ENCODE peak calls at places on chromosomes 5 and 9, in five cellular contexts. S, B, A, N and K are unnamed samples.

GRCh38 chr9:2220036-2220435 is 204.9 kb downstream of the SMARCA2 start:
- DNase-seq in S (no peak), B (no peak), A (no peak), N (no peak), K (no peak)

GRCh38 chr5:124932791-124933600 is 186.6 kb upstream of the ZNF608 start:
- DNase-seq in S (peak; percentile 62), B (peak; percentile 47), A (no peak), N (no peak), K (no peak)

GRCh38 chr9:38108326-38108725 is 39.3 kb upstream of the SHB start:
- DNase-seq in S (no peak), B (no peak), A (no peak), N (no peak), K (no peak)

GRCh38 chr5:134600600-134600999 is 32.0 kb downstream of the SAR1B start:
- DNase-seq in S (no peak), B (peak; percentile 86), A (no peak), N (no peak), K (no peak)

GRCh38 chr5:130712324-130712723 is 452.7 kb downstream of the HINT1 start:
- DNase-seq in S (no peak), B (no peak), A (no peak), N (no peak), K (no peak)

GRCh38 chr9:110160163-110160562 is 47.8 kb downstream of the C9orf152 start:
- DNase-seq in S (no peak), B (peak; percentile 48), A (no peak), N (no peak), K (no peak)

GRCh38 chr5:67416986-67417385 is 220.4 kb upstream of the CD180 start:
- DNase-seq in S (no peak), B (no peak), A (no peak), N (no peak), K (no peak)

GRCh38 chr9:109440117-109440515 is 58.0 kb downstream of the PTPN3 start:
- DNase-seq in S (no peak), B (no peak), A (no peak), N (peak; percentile 75), K (no peak)

GRCh38 chr5:161687316-161687715 is 1.8 kb downstream of the GABRA6 start:
- DNase-seq in S (no peak), B (no peak), A (no peak), N (no peak), K (no peak)

GRCh38 chr5:65811895-65812294 is 89.9 kb downstream of the NLN start:
- DNase-seq in S (peak; percentile 46), B (peak; percentile 56), A (no peak), N (no peak), K (no peak)

GRCh38 chr5:128290152-128290858 is 206.7 kb downstream of the SLC12A2 start:
- DNase-seq in S (no peak), B (peak; percentile 33), A (no peak), N (no peak), K (no peak)

GRCh38 chr5:2014058-2014610 is 131.4 kb upstream of the IRX4 start:
- DNase-seq in S (no peak), B (no peak), A (no peak), N (no peak), K (peak; percentile 86)

GRCh38 chr9:125587819-125588460 is 119.1 kb downstream of the MAPKAP1 start:
- DNase-seq in S (no peak), B (no peak), A (no peak), N (no peak), K (no peak)

GRCh38 chr5:158320178-158320674 is 461.3 kb upstream of the CLINT1 start:
- DNase-seq in S (no peak), B (no peak), A (no peak), N (no peak), K (no peak)

GRCh38 chr9:20854444-20854843 is 170.4 kb downstream of the FOCAD start:
- DNase-seq in S (no peak), B (peak; percentile 88), A (no peak), N (no peak), K (no peak)

GRCh38 chr5:126373621-126374416 is 49.4 kb upstream of the GRAMD2B start:
- DNase-seq in S (no peak), B (no peak), A (no peak), N (no peak), K (no peak)

GRCh38 chr5:168788786-168789185 is 209.6 kb upstream of the PANK3 start:
- DNase-seq in S (no peak), B (no peak), A (no peak), N (no peak), K (no peak)

GRCh38 chr9:134204041-134204440 is 39.7 kb upstream of the RNU6ATAC start:
- DNase-seq in S (no peak), B (no peak), A (no peak), N (no peak), K (no peak)

GRCh38 chr5:78377056-78377717 is 16.8 kb downstream of the SCAMP1 start:
- DNase-seq in S (no peak), B (peak; percentile 35), A (no peak), N (no peak), K (peak; percentile 20)

GRCh38 chr5:138489705-138490104 is 24.4 kb downstream of the EGR1 start:
- DNase-seq in S (no peak), B (no peak), A (no peak), N (no peak), K (no peak)

GRCh38 chr9:89590415-89590814 is 14.4 kb upstream of the GADD45G start:
- DNase-seq in S (no peak), B (no peak), A (no peak), N (no peak), K (no peak)

GRCh38 chr9:91422832-91423711 is 560 bp downstream of the NFIL3 start:
- DNase-seq in S (peak; percentile 75), B (peak; percentile 85), A (no peak), N (peak; percentile 69), K (peak; percentile 68)

GRCh38 chr9:91420471-91421021 is 3.1 kb downstream of the NFIL3 start:
- DNase-seq in S (no peak), B (peak; percentile 43), A (no peak), N (peak; percentile 21), K (no peak)

GRCh38 chr9:91421022-91421765 is 2.4 kb downstream of the NFIL3 start:
- DNase-seq in S (peak; percentile 30), B (peak; percentile 62), A (no peak), N (peak; percentile 57), K (peak; percentile 28)

GRCh38 chr9:91423785-91424402 is at the start of gene NFIL3:
- DNase-seq in S (peak; percentile 87), B (peak; percentile 78), A (peak; percentile 83), N (peak; percentile 88), K (peak; percentile 84)

DNA sequence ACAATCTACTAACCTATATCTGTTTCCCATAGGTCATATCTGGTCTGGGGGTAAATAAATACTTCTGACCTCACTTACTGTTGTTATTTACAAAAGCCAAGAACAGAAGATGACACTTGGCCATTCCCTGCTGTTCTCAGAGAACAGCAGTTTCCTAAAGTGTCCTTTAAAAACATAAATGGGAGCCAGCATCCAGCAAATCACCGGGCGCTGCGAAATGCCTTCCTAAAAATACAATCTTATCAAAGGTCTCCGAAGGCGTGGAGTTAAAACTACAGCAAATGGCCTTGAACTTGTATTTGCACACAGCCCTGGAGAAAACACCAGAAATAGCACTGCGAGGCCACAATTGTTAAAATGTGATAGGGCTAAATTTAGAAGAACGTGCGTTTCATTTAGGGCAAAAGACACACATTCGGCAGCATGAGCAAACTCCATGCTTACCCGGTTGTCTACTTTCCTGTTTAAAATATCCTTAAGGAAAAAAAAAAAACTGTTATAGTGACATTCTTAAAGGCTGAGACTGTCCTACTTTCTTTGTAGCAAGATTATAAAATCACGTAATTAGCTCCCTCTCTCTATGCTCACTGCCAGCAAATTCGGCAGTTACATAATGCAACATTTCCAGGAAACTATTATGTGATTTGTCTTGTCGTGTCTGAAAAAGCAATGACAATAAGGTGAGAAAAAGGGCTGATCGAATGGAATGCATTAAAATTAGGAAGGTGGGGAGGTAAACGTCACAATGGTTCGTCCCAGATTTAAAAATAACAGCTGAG is 1.5 kb downstream of the NFIL3 start:
- DNase-seq in S (peak; percentile 23), B (peak; percentile 41), A (no peak), N (peak; percentile 61), K (peak; percentile 23)
- TF ChIP-seq POLR2A in S (no peak), B (peak; percentile 75), A (no peak), N (peak; percentile 61), K (no peak)

GRCh38 chr5:36150676-36151433 is 832 bp downstream of the LMBRD2 start:
- DNase-seq in S (peak; percentile 36), B (peak; percentile 48), A (no peak), N (peak; percentile 41), K (peak; percentile 33)
- H3K4me1 ChIP-seq in S (peaks cover 30% of the 10 kb centered on the region), B (peaks cover 10% of the 10 kb centered on the region), A (peaks cover 13% of the 10 kb centered on the region), N (peaks cover 33% of the 10 kb centered on the region), K (peaks cover 18% of the 10 kb centered on the region)

GRCh38 chr5:148826082-148826971 is at the start of gene ADRB2:
- DNase-seq in S (peak; percentile 96), B (peak; percentile 91), A (peak; percentile 94), N (peak; percentile 88), K (peak; percentile 92)
- TF ChIP-seq POLR2A in S (peak; percentile 88), B (peak; percentile 94), A (peak; percentile 20), N (peak; percentile 72), K (no peak)

GRCh38 chr5:109452661-109453060 is 42.9 kb upstream of the PJA2 start:
- DNase-seq in S (no peak), B (peak; percentile 34), A (no peak), N (no peak), K (no peak)

GRCh38 chr5:109448838-109449237 is 39.1 kb upstream of the PJA2 start:
- DNase-seq in S (no peak), B (no peak), A (no peak), N (no peak), K (no peak)

GRCh38 chr5:109450129-109450877 is 40.5 kb upstream of the PJA2 start:
- DNase-seq in S (no peak), B (no peak), A (no peak), N (no peak), K (no peak)

GRCh38 chr5:109453251-109453650 is 43.5 kb upstream of the PJA2 start:
- DNase-seq in S (no peak), B (peak; percentile 46), A (no peak), N (no peak), K (no peak)

GRCh38 chr5:109451161-109451560 is 41.4 kb upstream of the PJA2 start:
- DNase-seq in S (no peak), B (no peak), A (no peak), N (no peak), K (peak; percentile 57)
- H3K4me1 ChIP-seq in S (peaks cover 22% of the 10 kb centered on the region), B (peaks cover 3% of the 10 kb centered on the region), A (peaks cover 17% of the 10 kb centered on the region), N (peaks cover 7% of the 10 kb centered on the region), K (peaks cover 22% of the 10 kb centered on the region)

DNA sequence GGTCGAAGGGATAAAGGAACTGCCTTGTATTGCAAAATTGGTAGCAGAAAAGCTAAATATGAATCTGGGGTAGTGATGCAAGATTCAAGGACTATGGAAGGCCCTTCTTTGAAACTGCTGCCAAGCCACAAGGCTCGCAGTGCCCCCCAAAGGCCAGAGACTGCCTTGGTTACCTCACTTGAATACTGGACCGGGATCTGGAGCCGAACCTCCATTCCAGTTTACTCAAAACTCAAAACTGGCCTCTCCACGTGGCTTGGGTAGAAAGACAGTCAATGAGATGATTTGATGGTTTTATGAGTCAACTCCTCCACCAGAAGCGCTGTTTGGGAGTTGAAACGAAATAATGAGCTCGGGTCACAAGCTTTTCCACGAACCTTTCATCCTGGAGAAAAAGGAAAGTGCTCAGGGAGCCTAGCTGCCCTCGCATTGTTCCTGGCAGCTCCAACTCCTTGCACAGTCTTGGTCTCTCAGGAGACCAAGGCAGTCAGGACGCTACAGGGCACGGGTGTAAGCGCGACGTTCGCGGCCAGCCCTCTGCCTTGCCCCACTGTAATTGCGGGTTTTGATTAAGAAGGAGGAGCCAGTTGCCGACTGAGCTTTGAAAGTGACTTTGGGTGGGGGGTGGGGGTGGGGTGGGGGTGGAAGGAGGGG is 2.8 kb downstream of the ST8SIA4 start:
- DNase-seq in S (peak; percentile 46), B (no peak), A (no peak), N (no peak), K (no peak)
- TF ChIP-seq POLR2A in S (no peak), B (no peak), A (no peak), N (no peak), K (no peak)